ENCODE peak calls at places on chromosomes 12 and 14, in eight cellular contexts. J, X, Y, D, C, A, K and N are unnamed samples.

GRCh38 chr14:95979339-95980042 is 59.7 kb upstream of the C14orf132 start:
- DNase-seq in J (no peak), X (no peak), Y (no peak), D (peak), C (no peak), A (no peak), K (no peak), N (no peak)

GRCh38 chr12:119207161-119207560 is 28.4 kb downstream of the HSPB8 start:
- DNase-seq in J (no peak), X (no peak), Y (no peak), D (no peak), C (no peak), A (no peak), K (no peak), N (no peak)

GRCh38 chr14:96917442-96917963 is 120.3 kb downstream of the VRK1 start:
- DNase-seq in J (no peak), X (no peak), Y (no peak), D (no peak), C (no peak), A (no peak), K (no peak), N (no peak)

GRCh38 chr12:104710940-104711725 is 247.0 kb downstream of the SLC41A2 start:
- DNase-seq in J (no peak), X (no peak), Y (no peak), D (peak), C (peak), A (no peak), K (peak), N (no peak)

GRCh38 chr12:8065991-8066594 is at the start of gene C3AR1:
- DNase-seq in J (no peak), X (peak), Y (peak), D (peak), C (no peak), A (no peak), K (peak), N (peak)

GRCh38 chr12:44377443-44378160 is 498.5 kb downstream of the NELL2 start:
- DNase-seq in J (no peak), X (no peak), Y (no peak), D (no peak), C (no peak), A (no peak), K (no peak), N (no peak)

GRCh38 chr14:106417224-106418049 is 891.1 kb downstream of the TMEM121 start:
- DNase-seq in J (peak), X (peak), Y (peak), D (peak), C (no peak), A (peak), K (no peak), N (peak)

GRCh38 chr14:74508844-74509428 is 15.4 kb downstream of the ISCA2 start:
- DNase-seq in J (no peak), X (no peak), Y (no peak), D (no peak), C (no peak), A (no peak), K (no peak), N (no peak)

GRCh38 chr12:82942521-82942920 is 255.8 kb downstream of the TMTC2 start:
- DNase-seq in J (no peak), X (no peak), Y (no peak), D (no peak), C (no peak), A (no peak), K (no peak), N (no peak)

GRCh38 chr12:96879301-96879700 is 27.8 kb upstream of the NEDD1 start:
- DNase-seq in J (no peak), X (no peak), Y (peak), D (peak), C (no peak), A (no peak), K (no peak), N (no peak)